ENCODE peak calls at places on chromosome 7, in nine cellular contexts. A is WERI-Rb-1; K is cardiac muscle cell; H is AG04450; D is CD8-positive, alpha-beta memory T cell; G is left lung; Z is tibial artery; N is upper lobe of left lung; V is body of pancreas. P is an unnamed sample. For H3K27me3 and H3K9me3, the result is how much of the 10 kb centered on the place peaks cover.

GRCh38 chr7:30852360-30852709 is 59.3 kb upstream of the AQP1 start:
- DNase-seq in Z (no peak), A (peak), V (no peak), D (no peak), N (no peak), K (no peak), G (no peak), H (no peak), P (no peak)

GRCh38 chr7:12715372-12716133 is 28.1 kb downstream of the ARL4A start:
- DNase-seq in G (no peak), K (peak), Z (peak), D (no peak), N (peak), H (peak), V (peak), A (no peak), P (no peak)

GRCh38 chr7:129858490-129858889 is 94.3 kb downstream of the UBE2H start:
- DNase-seq in A (no peak), H (no peak), G (no peak), N (no peak), D (no peak), K (no peak), V (no peak), Z (no peak), P (no peak)

GRCh38 chr7:116164552-116164951 is 45.8 kb upstream of the TES start:
- DNase-seq in K (no peak), Z (no peak), G (no peak), D (no peak), N (no peak), H (no peak), A (no peak), V (no peak), P (no peak)

GRCh38 chr7:81410471-81411117 is 359.3 kb downstream of the HGF start:
- DNase-seq in V (no peak), H (no peak), D (no peak), G (no peak), A (no peak), N (no peak), K (no peak), Z (no peak), P (no peak)

GRCh38 chr7:34133356-34133982 is 228.1 kb downstream of the BMPER start:
- DNase-seq in G (no peak), D (no peak), Z (no peak), A (peak), H (peak), V (no peak), N (no peak), K (no peak), P (no peak)

GRCh38 chr7:138979988-138980574 is 1.1 kb downstream of the KIAA1549 start:
- DNase-seq in V (no peak), H (no peak), N (no peak), G (no peak), K (peak), D (no peak), A (no peak), Z (no peak), P (no peak)

GRCh38 chr7:26183545-26184282 is 16.8 kb downstream of the HNRNPA2B1 start:
- DNase-seq in K (no peak), V (no peak), D (no peak), N (no peak), H (no peak), A (no peak), Z (no peak), G (no peak), P (no peak)

GRCh38 chr7:68107256-68107655 is 1110.6 kb downstream of the TYW1 start:
- DNase-seq in A (no peak), G (no peak), K (peak), D (no peak), H (no peak), N (no peak), V (no peak), Z (no peak), P (no peak)

GRCh38 chr7:101941481-101942383 is 124.3 kb downstream of the CUX1 start:
- DNase-seq in A (no peak), N (peak), H (no peak), Z (no peak), G (no peak), V (peak), D (no peak), K (no peak), P (no peak)

GRCh38 chr7:46859963-46860475 is 721.9 kb downstream of the TNS3 start:
- DNase-seq in G (peak), N (no peak), A (no peak), K (no peak), D (no peak), H (no peak), Z (no peak), V (no peak), P (no peak)

GRCh38 chr7:53119514-53119933 is 84.1 kb downstream of the POM121L12 start:
- DNase-seq in A (no peak), H (no peak), N (no peak), K (peak), G (no peak), V (no peak), D (no peak), Z (no peak), P (no peak)

GRCh38 chr7:22633286-22633953 is 93.6 kb upstream of the IL6 start:
- DNase-seq in A (no peak), G (no peak), K (no peak), V (no peak), Z (no peak), H (no peak), D (no peak), N (no peak), P (no peak)

GRCh38 chr7:48182736-48183369 is 11.6 kb downstream of the ABCA13 start:
- DNase-seq in G (no peak), D (no peak), K (no peak), Z (no peak), H (peak), V (no peak), N (no peak), A (no peak), P (no peak)

GRCh38 chr7:12623885-12624498 is 53.5 kb downstream of the SCIN start:
- DNase-seq in N (no peak), G (no peak), D (no peak), V (no peak), K (peak), A (no peak), Z (no peak), H (no peak), P (no peak)

GRCh38 chr7:95096123-95096395 is 188.7 kb downstream of the PPP1R9A start:
- DNase-seq in V (no peak), H (no peak), K (no peak), G (no peak), N (no peak), Z (no peak), A (no peak), D (no peak), P (no peak)

DNA sequence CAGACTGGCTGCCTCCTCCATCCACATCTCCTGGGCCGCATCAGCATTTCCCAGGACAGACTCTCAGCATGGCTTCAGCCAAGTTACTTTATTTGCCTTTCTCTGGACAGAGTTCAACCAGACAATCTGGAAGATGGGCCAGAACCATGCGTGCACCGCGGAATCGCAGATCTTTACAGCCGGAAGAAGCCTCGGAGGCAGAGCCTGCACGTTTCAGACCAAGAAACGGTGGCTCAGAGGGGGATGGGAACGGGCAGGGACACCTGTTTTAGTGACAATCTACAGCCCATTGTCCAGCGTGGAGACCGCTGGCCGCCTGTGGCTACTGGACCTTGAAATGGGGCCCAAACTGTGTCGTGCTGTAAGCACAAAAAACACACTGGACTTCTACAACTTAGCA is 3.5 kb downstream of the VIPR2 start:
- DNase-seq in V (no peak), Z (peak), G (no peak), A (no peak), D (no peak), K (no peak), H (no peak), N (no peak), P (no peak)
- H3K27me3 ChIP-seq in V (under half), Z (under half), G (half or more), A (under half), D (under half), K (under half), H (under half), N (under half), P (under half)

DNA sequence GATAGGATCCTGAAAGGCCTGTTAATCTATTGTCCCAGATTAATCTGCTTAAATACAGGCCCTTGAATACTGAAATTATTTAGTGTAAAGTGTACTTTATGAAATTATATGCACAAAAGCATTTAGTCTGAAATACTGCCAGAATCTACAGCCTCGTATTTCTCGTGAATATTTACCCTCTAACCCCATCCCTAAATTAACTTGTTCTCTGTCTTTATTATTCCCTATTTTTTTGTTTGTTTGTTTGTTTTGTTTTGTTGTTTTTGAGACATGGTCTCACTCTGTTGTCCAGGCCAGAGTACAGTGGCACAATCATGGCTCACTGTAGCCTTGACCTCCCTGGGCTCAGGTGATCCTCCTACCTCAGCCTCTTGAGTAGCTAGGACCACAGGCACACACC is 2.7 kb upstream of the CPED1 start:
- DNase-seq in V (no peak), K (no peak), A (no peak), H (no peak), G (no peak), Z (no peak), N (no peak), D (no peak), P (no peak)
- H3K9me3 ChIP-seq in V (under half), K (under half), A (under half), H (under half), G (under half), Z (under half), N (under half), D (under half), P (under half)

GRCh38 chr7:2798669-2799068 is 45.4 kb downstream of the GNA12 start:
- DNase-seq in H (no peak), V (no peak), D (no peak), N (no peak), G (no peak), A (no peak), Z (no peak), K (no peak), P (no peak)

GRCh38 chr7:2794836-2795636 is 49.1 kb downstream of the GNA12 start:
- DNase-seq in A (no peak), D (no peak), G (peak), H (no peak), V (no peak), Z (no peak), N (no peak), K (no peak), P (no peak)

GRCh38 chr7:2796358-2797352 is 47.5 kb downstream of the GNA12 start:
- DNase-seq in N (no peak), H (peak), A (no peak), D (no peak), K (no peak), G (no peak), Z (peak), V (peak), P (no peak)

GRCh38 chr7:2792856-2793487 is 51.1 kb downstream of the GNA12 start:
- DNase-seq in A (no peak), Z (no peak), H (no peak), N (peak), G (peak), V (no peak), K (no peak), D (no peak), P (no peak)

GRCh38 chr7:2795906-2796305 is 48.2 kb downstream of the GNA12 start:
- DNase-seq in Z (no peak), A (no peak), D (no peak), K (no peak), G (no peak), V (no peak), N (no peak), H (no peak), P (no peak)
- H3K4me3 ChIP-seq in Z (peak), A (no peak), D (no peak), K (no peak), G (no peak), V (no peak), N (no peak), H (peak), P (no peak)

DNA sequence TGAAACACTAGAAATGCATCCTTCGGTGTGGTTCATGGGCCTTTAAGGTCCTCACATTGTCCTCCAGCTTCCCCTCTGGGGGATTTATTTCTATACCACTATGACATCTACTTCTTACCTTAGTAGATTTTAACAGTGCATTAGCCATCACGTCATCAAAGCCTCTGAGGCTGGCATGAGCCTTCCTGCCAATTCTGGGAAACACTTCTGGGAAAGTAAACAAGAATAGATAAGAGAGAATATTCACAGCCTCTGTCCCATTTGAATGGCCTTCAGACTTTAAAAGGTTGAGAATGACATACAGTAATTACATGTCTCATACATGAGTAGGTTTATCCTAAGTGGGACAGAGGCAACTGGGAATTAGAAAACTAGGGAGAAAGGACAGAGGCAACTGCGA is 89.7 kb downstream of the AMPH start:
- DNase-seq in H (no peak), Z (no peak), N (no peak), A (no peak), K (no peak), G (no peak), D (no peak), V (no peak), P (no peak)
- H3K27me3 ChIP-seq in H (under half), Z (under half), N (under half), A (under half), K (under half), G (under half), D (under half), V (under half), P (under half)

DNA sequence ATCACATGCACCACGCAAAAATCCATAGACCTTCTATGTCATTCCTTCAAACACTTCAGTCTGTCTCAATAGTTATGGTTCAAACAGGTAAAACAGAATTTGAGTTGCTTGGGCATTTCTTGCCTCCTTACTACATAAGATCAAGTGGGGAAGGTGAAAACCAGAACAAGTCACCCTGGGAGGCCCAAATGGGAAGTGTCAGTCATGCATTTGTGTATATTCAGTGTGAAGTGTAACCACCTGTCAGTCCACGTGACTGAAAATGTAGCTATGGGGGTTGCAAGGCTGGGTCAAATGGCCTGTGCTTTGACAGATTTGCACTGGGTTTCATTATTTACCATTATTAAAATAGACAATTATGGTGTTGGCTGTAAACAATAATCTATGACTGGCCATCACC is 176.6 kb upstream of the VIPR2 start:
- DNase-seq in V (no peak), K (no peak), Z (no peak), D (no peak), G (no peak), A (no peak), H (no peak), N (no peak), P (no peak)
- H3K9me3 ChIP-seq in V (under half), K (under half), Z (under half), D (under half), G (under half), A (under half), H (under half), N (under half), P (under half)

DNA sequence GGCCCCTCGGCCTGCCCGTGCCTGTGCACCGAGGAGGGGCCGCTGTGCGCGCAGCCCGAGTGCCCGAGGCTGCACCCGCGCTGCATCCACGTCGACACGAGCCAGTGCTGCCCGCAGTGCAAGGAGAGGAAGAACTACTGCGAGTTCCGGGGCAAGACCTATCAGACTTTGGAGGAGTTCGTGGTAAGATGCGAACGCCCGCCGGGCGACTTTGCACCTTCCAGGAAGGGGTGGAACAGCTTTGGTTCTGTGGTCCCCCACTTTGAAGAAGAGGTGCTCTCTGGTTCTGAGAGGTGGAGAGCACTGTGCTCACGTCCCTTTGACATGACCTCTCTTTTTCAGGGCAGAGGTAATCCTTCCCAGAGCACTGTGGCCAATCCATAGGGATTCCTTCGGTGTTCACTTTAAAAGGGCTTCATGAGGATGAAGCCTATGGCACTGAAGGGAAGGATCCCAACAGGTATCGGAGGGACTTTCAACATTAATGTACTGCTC is 2.6 kb downstream of the VWC2 start:
- DNase-seq in N (no peak), G (no peak), V (no peak), A (no peak), H (no peak), D (no peak), Z (no peak), K (peak), P (no peak)
- H3K4me3 ChIP-seq in N (no peak), G (no peak), V (no peak), A (peak), H (no peak), D (no peak), Z (peak), K (peak), P (no peak)

DNA sequence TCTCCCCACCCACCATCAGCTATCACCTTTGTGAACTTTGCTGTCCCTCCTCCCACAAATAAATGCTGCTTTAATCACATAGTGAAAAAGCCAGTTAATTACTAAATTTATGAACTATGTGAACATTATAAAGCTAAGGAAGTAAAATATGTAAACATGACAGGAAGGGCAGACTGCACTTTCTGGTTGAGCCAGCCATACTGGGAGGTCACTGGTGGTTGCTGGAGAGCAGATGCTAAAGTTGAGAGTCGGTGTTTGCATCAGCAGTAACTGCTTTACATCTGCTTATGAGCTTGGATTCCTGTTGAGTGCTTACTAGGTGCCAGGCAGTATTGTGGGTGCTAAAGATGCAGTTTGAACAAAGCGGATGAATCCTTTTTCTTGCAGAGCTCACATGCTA is 209.9 kb upstream of the FZD1 start:
- DNase-seq in A (no peak), H (no peak), V (no peak), K (no peak), D (no peak), Z (no peak), N (no peak), G (no peak), P (no peak)
- H3K27me3 ChIP-seq in A (under half), H (under half), V (under half), K (under half), D (under half), Z (under half), N (under half), G (under half), P (under half)

GRCh38 chr7:99788554-99788953 is 4.6 kb upstream of the CYP3A4 start:
- DNase-seq in H (no peak), Z (no peak), G (no peak), A (no peak), D (no peak), N (no peak), V (no peak), K (no peak), P (no peak)

GRCh38 chr7:99789441-99790070 is 5.6 kb upstream of the CYP3A4 start:
- DNase-seq in D (no peak), V (no peak), K (peak), H (no peak), N (no peak), A (no peak), G (no peak), Z (no peak), P (no peak)

GRCh38 chr7:99790407-99790806 is 6.4 kb upstream of the CYP3A4 start:
- DNase-seq in D (no peak), G (no peak), H (no peak), V (no peak), K (no peak), A (no peak), Z (no peak), N (no peak), P (no peak)

GRCh38 chr7:99784007-99784406 is at the start of gene CYP3A4:
- DNase-seq in V (peak), G (no peak), N (no peak), A (no peak), H (no peak), K (no peak), D (no peak), Z (no peak), P (no peak)

DNA sequence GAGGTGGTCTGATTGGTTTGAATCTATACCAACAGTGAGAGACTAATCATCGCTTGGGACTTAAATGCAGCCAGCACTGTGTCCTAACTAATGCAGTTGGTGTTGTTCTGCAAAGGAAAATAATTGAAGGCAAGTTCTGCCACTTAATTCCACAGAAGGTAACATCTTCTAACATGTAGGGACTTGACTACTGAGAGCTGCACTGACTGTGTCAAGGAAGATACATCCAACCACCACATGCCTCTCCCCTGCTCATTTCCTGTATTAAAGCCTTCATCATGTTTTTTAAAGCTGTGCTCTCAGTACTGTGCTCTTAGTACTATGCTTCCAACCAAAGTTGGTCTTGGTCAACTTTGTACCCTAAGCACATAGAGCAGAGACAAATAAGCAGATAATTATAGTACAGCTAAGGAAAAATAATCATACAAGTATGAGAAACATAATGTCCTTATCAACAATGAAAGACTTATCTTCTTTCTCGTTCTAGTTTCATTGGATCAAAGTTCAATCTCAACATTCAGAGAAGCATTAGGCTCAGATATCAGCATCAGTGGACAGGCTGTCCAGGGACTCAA is 2.8 kb upstream of the CYP3A4 start:
- DNase-seq in A (no peak), G (no peak), H (no peak), D (no peak), N (no peak), Z (no peak), K (no peak), V (no peak), P (no peak)
- H3K9me3 ChIP-seq in A (under half), G (under half), H (under half), D (under half), N (under half), Z (under half), K (under half), V (under half), P (under half)